ENCODE peak calls at places on chromosomes 4 and X, in five cellular contexts. One of them, this sample, is unnamed.
A peak's percentile ranks its signal among the peaks of the same experiment; 100 is the strongest.

GRCh38 chr4:26787461-26788340 is 72.9 kb upstream of the STIM2 start:
- DNase-seq in SK-N-SH: no peak
- DNase-seq in sigmoid colon: no peak
- DNase-seq in stomach: peak; percentile 60
- DNase-seq in suprapubic skin: no peak
- DNase-seq in this sample: peak; percentile 50

GRCh38 chr4:110622841-110623709 is at the start of gene PITX2:
- DNase-seq in SK-N-SH: peak; percentile 89
- DNase-seq in sigmoid colon: peak; percentile 70
- DNase-seq in stomach: no peak
- DNase-seq in suprapubic skin: peak; percentile 95
- DNase-seq in this sample: peak; percentile 60

GRCh38 chrX:128439159-128439558 is 387.0 kb upstream of the ACTRT1 start:
- DNase-seq in SK-N-SH: no peak
- DNase-seq in sigmoid colon: no peak
- DNase-seq in stomach: no peak
- DNase-seq in suprapubic skin: no peak
- DNase-seq in this sample: no peak

GRCh38 chr4:138330531-138330930 is 88.4 kb upstream of the SLC7A11 start:
- DNase-seq in SK-N-SH: no peak
- DNase-seq in sigmoid colon: no peak
- DNase-seq in stomach: no peak
- DNase-seq in suprapubic skin: no peak
- DNase-seq in this sample: no peak

GRCh38 chrX:35890699-35891098 is 28.8 kb upstream of the CFAP47 start:
- DNase-seq in SK-N-SH: peak; percentile 38
- DNase-seq in sigmoid colon: no peak
- DNase-seq in stomach: peak; percentile 48
- DNase-seq in suprapubic skin: no peak
- DNase-seq in this sample: no peak

GRCh38 chr4:4423706-4424498 is 37.0 kb downstream of the NSG1 start:
- DNase-seq in SK-N-SH: no peak
- DNase-seq in sigmoid colon: peak; percentile 37
- DNase-seq in stomach: no peak
- DNase-seq in suprapubic skin: no peak
- DNase-seq in this sample: no peak

GRCh38 chr4:56440983-56441382 is 4.9 kb downstream of the PAICS start:
- DNase-seq in SK-N-SH: no peak
- DNase-seq in sigmoid colon: no peak
- DNase-seq in stomach: no peak
- DNase-seq in suprapubic skin: no peak
- DNase-seq in this sample: no peak

GRCh38 chr4:146135941-146136340 is 39.6 kb upstream of the LSM6 start:
- DNase-seq in SK-N-SH: no peak
- DNase-seq in sigmoid colon: no peak
- DNase-seq in stomach: no peak
- DNase-seq in suprapubic skin: no peak
- DNase-seq in this sample: no peak

GRCh38 chr4:158239196-158239595 is 28.9 kb downstream of the TMEM144 start:
- DNase-seq in SK-N-SH: no peak
- DNase-seq in sigmoid colon: no peak
- DNase-seq in stomach: no peak
- DNase-seq in suprapubic skin: no peak
- DNase-seq in this sample: no peak

GRCh38 chr4:65651031-65651430 is 19.3 kb downstream of the EPHA5 start:
- DNase-seq in SK-N-SH: no peak
- DNase-seq in sigmoid colon: no peak
- DNase-seq in stomach: no peak
- DNase-seq in suprapubic skin: no peak
- DNase-seq in this sample: no peak

GRCh38 chr4:65645185-65645584 is 25.1 kb downstream of the EPHA5 start:
- DNase-seq in SK-N-SH: no peak
- DNase-seq in sigmoid colon: no peak
- DNase-seq in stomach: no peak
- DNase-seq in suprapubic skin: no peak
- DNase-seq in this sample: no peak

GRCh38 chr4:65646136-65646535 is 24.2 kb downstream of the EPHA5 start:
- DNase-seq in SK-N-SH: no peak
- DNase-seq in sigmoid colon: no peak
- DNase-seq in stomach: no peak
- DNase-seq in suprapubic skin: no peak
- DNase-seq in this sample: no peak
- TF ChIP-seq EP300 in SK-N-SH: no peak
- TF ChIP-seq EP300 in sigmoid colon: no peak
- TF ChIP-seq EP300 in stomach: no peak
- TF ChIP-seq EP300 in suprapubic skin: no peak
- TF ChIP-seq EP300 in this sample: no peak

DNA sequence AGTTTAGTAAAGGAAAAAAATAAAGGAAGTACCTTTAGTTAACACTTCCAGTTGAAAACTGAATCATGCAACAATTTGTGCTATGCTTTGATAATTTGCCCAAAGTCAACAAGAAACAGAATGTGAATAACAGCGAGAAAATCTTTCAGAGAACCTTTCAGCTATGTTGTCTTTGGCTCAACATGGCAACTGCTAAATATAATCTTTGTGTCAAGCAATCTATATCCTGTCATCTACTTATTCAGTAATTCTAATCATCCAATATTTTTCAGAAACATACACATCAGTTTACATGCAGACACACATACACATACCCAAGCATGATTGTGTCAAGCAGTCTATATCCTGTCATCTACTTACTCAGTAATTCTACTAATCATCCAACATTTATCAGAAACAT is 136.0 kb upstream of the PABPC4L start:
- DNase-seq in SK-N-SH: no peak
- DNase-seq in sigmoid colon: no peak
- DNase-seq in stomach: no peak
- DNase-seq in suprapubic skin: no peak
- DNase-seq in this sample: no peak
- TF ChIP-seq EP300 in SK-N-SH: no peak
- TF ChIP-seq EP300 in sigmoid colon: no peak
- TF ChIP-seq EP300 in stomach: no peak
- TF ChIP-seq EP300 in suprapubic skin: no peak
- TF ChIP-seq EP300 in this sample: no peak

GRCh38 chr4:87529187-87529586 is at the start of gene SPARCL1:
- DNase-seq in SK-N-SH: no peak
- DNase-seq in sigmoid colon: peak; percentile 86
- DNase-seq in stomach: no peak
- DNase-seq in suprapubic skin: no peak
- DNase-seq in this sample: peak; percentile 46

GRCh38 chr4:87527446-87528240 is 1.5 kb downstream of the SPARCL1 start:
- DNase-seq in SK-N-SH: no peak
- DNase-seq in sigmoid colon: no peak
- DNase-seq in stomach: no peak
- DNase-seq in suprapubic skin: no peak
- DNase-seq in this sample: no peak

GRCh38 chr4:87532907-87533306 is 3.7 kb upstream of the SPARCL1 start:
- DNase-seq in SK-N-SH: no peak
- DNase-seq in sigmoid colon: no peak
- DNase-seq in stomach: no peak
- DNase-seq in suprapubic skin: no peak
- DNase-seq in this sample: no peak

GRCh38 chr4:87532109-87532508 is 2.9 kb upstream of the SPARCL1 start:
- DNase-seq in SK-N-SH: no peak
- DNase-seq in sigmoid colon: no peak
- DNase-seq in stomach: no peak
- DNase-seq in suprapubic skin: no peak
- DNase-seq in this sample: no peak

GRCh38 chr4:87530868-87531267 is 1.7 kb upstream of the SPARCL1 start:
- DNase-seq in SK-N-SH: no peak
- DNase-seq in sigmoid colon: peak; percentile 95
- DNase-seq in stomach: peak; percentile 30
- DNase-seq in suprapubic skin: peak; percentile 72
- DNase-seq in this sample: peak; percentile 87
- TF ChIP-seq EP300 in SK-N-SH: no peak
- TF ChIP-seq EP300 in sigmoid colon: peak; percentile 98
- TF ChIP-seq EP300 in stomach: peak; percentile 97
- TF ChIP-seq EP300 in suprapubic skin: peak; percentile 97
- TF ChIP-seq EP300 in this sample: peak; percentile 91

GRCh38 chr4:74023709-74024108 is 14.8 kb downstream of the CXCL3 start:
- DNase-seq in SK-N-SH: no peak
- DNase-seq in sigmoid colon: no peak
- DNase-seq in stomach: no peak
- DNase-seq in suprapubic skin: no peak
- DNase-seq in this sample: no peak
- TF ChIP-seq EP300 in SK-N-SH: no peak
- TF ChIP-seq EP300 in sigmoid colon: no peak
- TF ChIP-seq EP300 in stomach: no peak
- TF ChIP-seq EP300 in suprapubic skin: no peak
- TF ChIP-seq EP300 in this sample: no peak

GRCh38 chrX:107205770-107206696 is at the start of the genes DNAAF6 and NUP62CL:
- DNase-seq in SK-N-SH: peak; percentile 77
- DNase-seq in sigmoid colon: no peak
- DNase-seq in stomach: peak; percentile 61
- DNase-seq in suprapubic skin: peak; percentile 63
- DNase-seq in this sample: peak; percentile 52
- TF ChIP-seq EP300 in SK-N-SH: no peak
- TF ChIP-seq EP300 in sigmoid colon: no peak
- TF ChIP-seq EP300 in stomach: no peak
- TF ChIP-seq EP300 in suprapubic skin: no peak
- TF ChIP-seq EP300 in this sample: no peak

GRCh38 chr4:99815597-99816011 is 1.0 kb upstream of the DAPP1 start:
- DNase-seq in SK-N-SH: no peak
- DNase-seq in sigmoid colon: no peak
- DNase-seq in stomach: peak; percentile 77
- DNase-seq in suprapubic skin: no peak
- DNase-seq in this sample: no peak
- TF ChIP-seq EP300 in SK-N-SH: no peak
- TF ChIP-seq EP300 in sigmoid colon: no peak
- TF ChIP-seq EP300 in stomach: no peak
- TF ChIP-seq EP300 in suprapubic skin: no peak
- TF ChIP-seq EP300 in this sample: no peak

GRCh38 chrX:149495573-149496071 is 9.5 kb downstream of the IDS start:
- DNase-seq in SK-N-SH: no peak
- DNase-seq in sigmoid colon: no peak
- DNase-seq in stomach: no peak
- DNase-seq in suprapubic skin: no peak
- DNase-seq in this sample: no peak
- TF ChIP-seq EP300 in SK-N-SH: no peak
- TF ChIP-seq EP300 in sigmoid colon: no peak
- TF ChIP-seq EP300 in stomach: no peak
- TF ChIP-seq EP300 in suprapubic skin: no peak
- TF ChIP-seq EP300 in this sample: no peak

GRCh38 chr4:186643501-186644315 is 79.9 kb downstream of the FAT1 start:
- DNase-seq in SK-N-SH: no peak
- DNase-seq in sigmoid colon: no peak
- DNase-seq in stomach: no peak
- DNase-seq in suprapubic skin: no peak
- DNase-seq in this sample: no peak
- TF ChIP-seq EP300 in SK-N-SH: no peak
- TF ChIP-seq EP300 in sigmoid colon: no peak
- TF ChIP-seq EP300 in stomach: no peak
- TF ChIP-seq EP300 in suprapubic skin: no peak
- TF ChIP-seq EP300 in this sample: no peak

DNA sequence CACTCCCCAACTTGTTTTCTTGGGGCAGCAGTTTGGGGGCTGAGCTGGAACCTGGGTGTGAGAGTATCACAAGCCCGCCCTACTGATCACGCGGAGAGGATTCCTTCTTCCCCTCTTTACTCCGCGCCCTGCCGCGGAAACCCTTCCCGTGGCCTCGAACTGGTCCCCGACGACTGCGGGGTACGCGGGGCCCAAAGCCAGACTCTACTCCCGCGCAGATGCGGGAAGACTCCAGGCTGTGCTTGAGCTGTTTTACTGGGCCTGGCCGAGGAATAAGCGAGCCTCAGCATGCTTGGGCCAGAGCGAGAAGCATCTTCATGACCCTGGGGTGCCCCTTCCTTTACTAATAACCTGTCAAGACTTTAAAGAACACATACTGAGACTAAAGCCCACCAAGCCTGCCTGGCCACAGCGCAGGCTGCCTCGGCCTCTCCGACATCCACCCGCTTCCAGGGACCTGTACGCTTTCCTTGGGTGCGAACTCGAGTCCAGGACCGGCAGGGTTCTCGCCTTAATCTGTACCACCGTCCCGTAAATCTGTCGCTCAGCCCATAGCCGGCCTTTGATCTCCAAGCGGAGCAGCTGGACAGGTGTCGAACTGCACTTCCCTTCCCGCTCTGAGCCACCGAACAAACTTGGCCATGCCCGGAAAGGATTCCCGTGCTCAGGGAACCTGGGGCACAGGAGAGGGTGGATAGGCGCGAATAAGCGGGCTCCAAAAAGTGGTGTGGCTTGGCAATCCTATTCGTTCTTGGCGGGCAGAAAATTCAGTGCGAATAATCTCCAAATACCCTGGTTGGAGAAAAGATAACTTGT is 55.0 kb upstream of the TMEM33 start:
- DNase-seq in SK-N-SH: peak; percentile 47
- DNase-seq in sigmoid colon: no peak
- DNase-seq in stomach: no peak
- DNase-seq in suprapubic skin: no peak
- DNase-seq in this sample: no peak
- TF ChIP-seq EP300 in SK-N-SH: no peak
- TF ChIP-seq EP300 in sigmoid colon: no peak
- TF ChIP-seq EP300 in stomach: no peak
- TF ChIP-seq EP300 in suprapubic skin: no peak
- TF ChIP-seq EP300 in this sample: no peak